ENCODE peak calls at places on chromosomes 3 and 15, in four cellular contexts. One of them, this sample, is unnamed.

GRCh38 chr3:108396336-108396735 is 100.0 kb downstream of the HHLA2 start:
- DNase-seq in AG10803: no peak
- DNase-seq in GM12865: no peak
- DNase-seq in foreskin fibroblast: no peak
- DNase-seq in this sample: no peak

GRCh38 chr15:39946862-39947261 is 12.9 kb downstream of the EIF2AK4 start:
- DNase-seq in foreskin fibroblast: peak
- DNase-seq in GM12865: no peak
- DNase-seq in AG10803: peak
- DNase-seq in this sample: no peak

GRCh38 chr15:60804986-60805949 is 326.3 kb upstream of the ICE2 start:
- DNase-seq in foreskin fibroblast: no peak
- DNase-seq in AG10803: peak
- DNase-seq in GM12865: no peak
- DNase-seq in this sample: no peak

GRCh38 chr3:63251499-63251898 is 26.6 kb upstream of the SYNPR start:
- DNase-seq in foreskin fibroblast: no peak
- DNase-seq in GM12865: no peak
- DNase-seq in AG10803: no peak
- DNase-seq in this sample: no peak

GRCh38 chr3:42702066-42702951 is at the start of gene HHATL:
- DNase-seq in GM12865: no peak
- DNase-seq in AG10803: no peak
- DNase-seq in foreskin fibroblast: no peak
- DNase-seq in this sample: no peak

GRCh38 chr15:46304320-46304719 is 669.5 kb downstream of the SQOR start:
- DNase-seq in foreskin fibroblast: no peak
- DNase-seq in GM12865: no peak
- DNase-seq in AG10803: no peak
- DNase-seq in this sample: no peak

GRCh38 chr3:140055032-140055791 is 120.2 kb downstream of the CLSTN2 start:
- DNase-seq in GM12865: no peak
- DNase-seq in AG10803: no peak
- DNase-seq in foreskin fibroblast: no peak
- DNase-seq in this sample: no peak

GRCh38 chr3:23760871-23761373 is 44.8 kb upstream of the UBE2E1 start:
- DNase-seq in GM12865: peak
- DNase-seq in foreskin fibroblast: no peak
- DNase-seq in AG10803: no peak
- DNase-seq in this sample: peak

GRCh38 chr3:26712211-26713026 is 89.8 kb downstream of the LRRC3B start:
- DNase-seq in AG10803: no peak
- DNase-seq in GM12865: peak
- DNase-seq in foreskin fibroblast: no peak
- DNase-seq in this sample: peak

GRCh38 chr3:100082724-100083123 is 31.6 kb downstream of the FILIP1L start:
- DNase-seq in GM12865: no peak
- DNase-seq in foreskin fibroblast: no peak
- DNase-seq in AG10803: no peak
- DNase-seq in this sample: no peak

GRCh38 chr3:55482496-55483195 is 4.5 kb downstream of the WNT5A start:
- DNase-seq in foreskin fibroblast: peak
- DNase-seq in AG10803: peak
- DNase-seq in GM12865: no peak
- DNase-seq in this sample: no peak

GRCh38 chr3:72657666-72658065 is 190.6 kb downstream of the SHQ1 start:
- DNase-seq in GM12865: peak
- DNase-seq in AG10803: no peak
- DNase-seq in foreskin fibroblast: no peak
- DNase-seq in this sample: peak

GRCh38 chr3:81743096-81744025 is 18.1 kb downstream of the GBE1 start:
- DNase-seq in AG10803: peak
- DNase-seq in foreskin fibroblast: peak
- DNase-seq in GM12865: no peak
- DNase-seq in this sample: no peak

GRCh38 chr15:32904448-32904847 is 186.6 kb downstream of the GREM1 start:
- DNase-seq in GM12865: no peak
- DNase-seq in AG10803: no peak
- DNase-seq in foreskin fibroblast: no peak
- DNase-seq in this sample: no peak

GRCh38 chr15:70650567-70650966 is 112.8 kb downstream of the UACA start:
- DNase-seq in foreskin fibroblast: no peak
- DNase-seq in AG10803: no peak
- DNase-seq in GM12865: no peak
- DNase-seq in this sample: no peak

GRCh38 chr3:101722394-101723173 is 1.8 kb upstream of the CEP97 start:
- DNase-seq in GM12865: peak
- DNase-seq in AG10803: no peak
- DNase-seq in foreskin fibroblast: no peak
- DNase-seq in this sample: peak

GRCh38 chr3:188916934-188917391 is 254.8 kb upstream of the TPRG1 start:
- DNase-seq in AG10803: no peak
- DNase-seq in GM12865: peak
- DNase-seq in foreskin fibroblast: no peak
- DNase-seq in this sample: no peak

GRCh38 chr3:24494616-24495333 is at the start of gene THRB:
- DNase-seq in AG10803: peak
- DNase-seq in foreskin fibroblast: peak
- DNase-seq in GM12865: peak
- DNase-seq in this sample: peak

GRCh38 chr3:157393076-157393475 is 43.6 kb upstream of the PTX3 start:
- DNase-seq in GM12865: no peak
- DNase-seq in AG10803: peak
- DNase-seq in foreskin fibroblast: peak
- DNase-seq in this sample: no peak

GRCh38 chr3:2929574-2929973 is 180.6 kb downstream of the IL5RA start:
- DNase-seq in foreskin fibroblast: no peak
- DNase-seq in GM12865: no peak
- DNase-seq in AG10803: no peak
- DNase-seq in this sample: no peak

GRCh38 chr15:95887666-95888480 is 442.6 kb upstream of the NR2F2 start:
- DNase-seq in AG10803: no peak
- DNase-seq in foreskin fibroblast: no peak
- DNase-seq in GM12865: no peak
- DNase-seq in this sample: no peak

GRCh38 chr3:126152931-126153694 is 27.3 kb downstream of the ALDH1L1 start:
- DNase-seq in AG10803: no peak
- DNase-seq in foreskin fibroblast: no peak
- DNase-seq in GM12865: no peak
- DNase-seq in this sample: no peak

GRCh38 chr3:134374791-134375541 is 719 bp upstream of the AMOTL2 start:
- DNase-seq in AG10803: no peak
- DNase-seq in GM12865: no peak
- DNase-seq in foreskin fibroblast: no peak
- DNase-seq in this sample: no peak

GRCh38 chr15:34993413-34993812 is 5.3 kb upstream of the ZNF770 start:
- DNase-seq in GM12865: peak
- DNase-seq in AG10803: no peak
- DNase-seq in foreskin fibroblast: peak
- DNase-seq in this sample: no peak

GRCh38 chr3:60424942-60425341 is 826.3 kb downstream of the FHIT start:
- DNase-seq in GM12865: no peak
- DNase-seq in foreskin fibroblast: no peak
- DNase-seq in AG10803: no peak
- DNase-seq in this sample: no peak

GRCh38 chr3:126375835-126376331 is 18.7 kb upstream of the KLF15 start:
- DNase-seq in foreskin fibroblast: no peak
- DNase-seq in AG10803: no peak
- DNase-seq in GM12865: no peak
- DNase-seq in this sample: no peak

GRCh38 chr15:92907880-92908279 is 7.8 kb downstream of the CHD2 start:
- DNase-seq in foreskin fibroblast: peak
- DNase-seq in AG10803: peak
- DNase-seq in GM12865: no peak
- DNase-seq in this sample: no peak

GRCh38 chr3:102006812-102007485 is 157.6 kb downstream of the NFKBIZ start:
- DNase-seq in GM12865: no peak
- DNase-seq in AG10803: peak
- DNase-seq in foreskin fibroblast: peak
- DNase-seq in this sample: no peak

GRCh38 chr3:116929534-116930222 is 220.1 kb downstream of the TUSC7 start:
- DNase-seq in GM12865: peak
- DNase-seq in AG10803: no peak
- DNase-seq in foreskin fibroblast: peak
- DNase-seq in this sample: no peak

GRCh38 chr3:129596194-129597086 is 10.0 kb downstream of the PLXND1 start:
- DNase-seq in AG10803: peak
- DNase-seq in foreskin fibroblast: peak
- DNase-seq in GM12865: no peak
- DNase-seq in this sample: no peak

DNA sequence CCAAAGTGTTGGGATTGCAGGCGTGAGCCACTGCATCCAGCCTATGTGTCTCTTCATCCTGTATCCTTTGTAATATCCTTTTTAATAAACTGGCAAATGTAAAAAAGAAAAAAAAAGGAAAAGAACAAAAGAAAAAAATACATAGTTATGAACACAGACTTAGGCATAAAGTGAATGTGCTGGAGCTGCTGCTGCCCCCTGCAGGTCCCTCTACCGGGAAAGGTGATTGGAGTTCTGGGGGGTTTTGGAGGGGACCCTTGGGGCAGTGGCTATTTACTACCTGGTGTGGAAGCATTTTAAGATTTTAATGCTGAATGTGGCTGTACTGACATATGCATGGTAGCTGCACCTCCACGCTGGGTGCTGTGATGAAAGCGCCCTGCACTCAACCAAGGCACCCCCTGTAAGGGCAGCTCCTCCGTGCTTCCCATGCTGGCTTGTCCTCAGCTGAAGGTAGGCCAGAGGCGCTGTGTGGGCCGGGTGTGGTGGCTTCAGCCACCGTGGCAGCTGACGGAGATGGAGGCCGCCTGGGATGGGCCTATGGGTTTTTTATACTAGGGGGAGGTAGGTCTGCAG is 49.9 kb downstream of the RPLP1 start:
- DNase-seq in GM12865: no peak
- DNase-seq in AG10803: no peak
- DNase-seq in foreskin fibroblast: no peak
- DNase-seq in this sample: no peak
- TF ChIP-seq CTCF in GM12865: peak
- TF ChIP-seq CTCF in AG10803: peak
- TF ChIP-seq CTCF in foreskin fibroblast: peak
- TF ChIP-seq CTCF in this sample: no peak

GRCh38 chr15:76962337-76963013 is 30.9 kb downstream of the RCN2 start:
- DNase-seq in foreskin fibroblast: no peak
- DNase-seq in GM12865: no peak
- DNase-seq in AG10803: no peak
- DNase-seq in this sample: no peak

GRCh38 chr15:76961277-76962010 is 29.9 kb downstream of the RCN2 start:
- DNase-seq in AG10803: no peak
- DNase-seq in foreskin fibroblast: no peak
- DNase-seq in GM12865: no peak
- DNase-seq in this sample: no peak

GRCh38 chr15:76964157-76964556 is 30.8 kb upstream of the PSTPIP1 start:
- DNase-seq in foreskin fibroblast: no peak
- DNase-seq in AG10803: no peak
- DNase-seq in GM12865: no peak
- DNase-seq in this sample: no peak

GRCh38 chr15:76967067-76967466 is 27.9 kb upstream of the PSTPIP1 start:
- DNase-seq in foreskin fibroblast: no peak
- DNase-seq in GM12865: no peak
- DNase-seq in AG10803: no peak
- DNase-seq in this sample: no peak

DNA sequence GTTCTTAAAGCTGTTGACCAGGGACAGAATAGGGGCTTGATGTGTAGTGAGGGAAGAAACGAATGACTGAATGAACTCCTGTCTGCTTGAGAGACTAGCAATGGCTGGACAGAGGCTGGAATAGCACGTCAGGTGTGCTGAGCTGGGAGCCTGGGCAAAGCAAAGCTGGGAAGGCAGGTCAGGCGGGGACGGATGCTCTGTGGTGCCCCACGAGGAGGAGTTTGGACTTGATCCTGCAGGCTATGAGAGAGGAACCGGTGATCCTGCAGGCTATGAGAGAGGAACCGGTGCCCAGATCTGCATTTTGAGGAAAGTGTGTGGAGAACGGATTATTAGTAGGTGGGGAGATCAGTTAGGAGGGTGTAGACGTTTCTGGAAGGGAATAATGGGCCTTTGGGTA is 31.3 kb upstream of the PSTPIP1 start:
- DNase-seq in GM12865: no peak
- DNase-seq in AG10803: no peak
- DNase-seq in foreskin fibroblast: no peak
- DNase-seq in this sample: no peak
- TF ChIP-seq CTCF in GM12865: no peak
- TF ChIP-seq CTCF in AG10803: no peak
- TF ChIP-seq CTCF in foreskin fibroblast: no peak
- TF ChIP-seq CTCF in this sample: no peak

GRCh38 chr15:24819680-24820079 is 135.1 kb upstream of the SNRPN start:
- DNase-seq in foreskin fibroblast: no peak
- DNase-seq in AG10803: no peak
- DNase-seq in GM12865: no peak
- DNase-seq in this sample: no peak
- TF ChIP-seq CTCF in foreskin fibroblast: no peak
- TF ChIP-seq CTCF in AG10803: no peak
- TF ChIP-seq CTCF in GM12865: no peak
- TF ChIP-seq CTCF in this sample: no peak

GRCh38 chr3:14273886-14274517 is 95.4 kb downstream of the LSM3 start:
- DNase-seq in AG10803: no peak
- DNase-seq in foreskin fibroblast: no peak
- DNase-seq in GM12865: no peak
- DNase-seq in this sample: no peak

GRCh38 chr3:14277557-14277956 is 98.9 kb downstream of the LSM3 start:
- DNase-seq in foreskin fibroblast: no peak
- DNase-seq in GM12865: no peak
- DNase-seq in AG10803: no peak
- DNase-seq in this sample: no peak

GRCh38 chr3:14274537-14274936 is 95.9 kb downstream of the LSM3 start:
- DNase-seq in GM12865: peak
- DNase-seq in AG10803: no peak
- DNase-seq in foreskin fibroblast: no peak
- DNase-seq in this sample: no peak

GRCh38 chr3:14275962-14276909 is 97.6 kb downstream of the LSM3 start:
- DNase-seq in foreskin fibroblast: no peak
- DNase-seq in AG10803: no peak
- DNase-seq in GM12865: no peak
- DNase-seq in this sample: no peak

GRCh38 chr3:14274999-14275961 is 96.7 kb downstream of the LSM3 start:
- DNase-seq in AG10803: no peak
- DNase-seq in foreskin fibroblast: no peak
- DNase-seq in GM12865: peak
- DNase-seq in this sample: no peak
- TF ChIP-seq CTCF in AG10803: peak
- TF ChIP-seq CTCF in foreskin fibroblast: peak
- TF ChIP-seq CTCF in GM12865: peak
- TF ChIP-seq CTCF in this sample: no peak

This sample was measured in GM20000.